ENCODE peak calls at places on chromosomes 16 and 17, in seven cellular contexts. V is hepatocyte, I is dorsolateral prefrontal cortex, O is fibroblast of lung, R is PC-3, K is keratinocyte, P is left lung. J is an unnamed sample.

GRCh38 chr16:51549836-51550235 is 398.8 kb upstream of the SALL1 start:
- DNase-seq in V (no peak), I (no peak), O (peak; percentile 52), R (no peak), K (no peak), P (no peak), J (no peak)

GRCh38 chr16:3029499-3030127 is 5.8 kb downstream of the THOC6 start:
- DNase-seq in V (peak; percentile 10), I (no peak), O (peak; percentile 36), R (no peak), K (no peak), P (no peak), J (no peak)

GRCh38 chr16:58196898-58197313 is 1.0 kb downstream of the CSNK2A2 start:
- DNase-seq in V (peak; percentile 7), I (no peak), O (peak; percentile 55), R (no peak), K (no peak), P (no peak), J (no peak)

GRCh38 chr17:7992924-7993323 is 9.5 kb upstream of the GUCY2D start:
- DNase-seq in V (no peak), I (no peak), O (no peak), R (no peak), K (no peak), P (no peak), J (peak; percentile 48)

GRCh38 chr17:79633937-79634813 is 23.3 kb upstream of the RBFOX3 start:
- DNase-seq in V (no peak), I (peak; percentile 0), O (no peak), R (no peak), K (no peak), P (peak; percentile 12), J (no peak)

GRCh38 chr17:55909776-55910175 is 158.9 kb downstream of the PCTP start:
- DNase-seq in V (no peak), I (no peak), O (no peak), R (no peak), K (no peak), P (no peak), J (no peak)

GRCh38 chr17:74770498-74771318 is 5.4 kb downstream of the NAT9 start:
- DNase-seq in V (peak; percentile 87), I (peak; percentile 91), O (no peak), R (peak; percentile 75), K (no peak), P (no peak), J (peak; percentile 90)

GRCh38 chr16:14301150-14302030 is 230.3 kb downstream of the MRTFB start:
- DNase-seq in V (peak; percentile 28), I (no peak), O (no peak), R (peak; percentile 18), K (no peak), P (peak; percentile 44), J (no peak)

GRCh38 chr17:74417178-74418045 is 14.5 kb upstream of the GPRC5C start:
- DNase-seq in V (peak; percentile 68), I (no peak), O (peak; percentile 73), R (peak; percentile 98), K (no peak), P (no peak), J (peak; percentile 94)

GRCh38 chr17:67492824-67493490 is 115.9 kb downstream of the PITPNC1 start:
- DNase-seq in V (no peak), I (no peak), O (peak; percentile 56), R (no peak), K (no peak), P (no peak), J (no peak)

GRCh38 chr17:8038954-8039610 is at the start of gene ALOX15B:
- DNase-seq in V (peak; percentile 48), I (no peak), O (no peak), R (no peak), K (no peak), P (peak; percentile 68), J (peak; percentile 20)

GRCh38 chr16:56384074-56384721 is 41.1 kb downstream of the AMFR start:
- DNase-seq in V (no peak), I (no peak), O (no peak), R (no peak), K (no peak), P (no peak), J (no peak)

GRCh38 chr17:45995617-45996270 is 3.3 kb upstream of the STH start:
- DNase-seq in V (no peak), I (no peak), O (no peak), R (no peak), K (no peak), P (no peak), J (no peak)

GRCh38 chr16:12063435-12063834 is 86.9 kb downstream of the SNX29 start:
- DNase-seq in V (no peak), I (no peak), O (no peak), R (no peak), K (no peak), P (peak; percentile 30), J (no peak)

GRCh38 chr17:12665263-12666210 is at the start of gene MYOCD:
- DNase-seq in V (peak; percentile 63), I (no peak), O (peak; percentile 42), R (no peak), K (no peak), P (no peak), J (no peak)

GRCh38 chr17:61414141-61414935 is 14.7 kb downstream of the TBX2 start:
- DNase-seq in V (no peak), I (no peak), O (no peak), R (peak; percentile 34), K (no peak), P (peak; percentile 46), J (no peak)

GRCh38 chr17:66276328-66276937 is 26.0 kb upstream of the PRKCA start:
- DNase-seq in V (no peak), I (no peak), O (peak; percentile 70), R (no peak), K (no peak), P (no peak), J (peak; percentile 19)

GRCh38 chr16:62711797-62712196 is 675.6 kb upstream of the CDH8 start:
- DNase-seq in V (no peak), I (no peak), O (no peak), R (no peak), K (no peak), P (no peak), J (no peak)

GRCh38 chr16:85385463-85386331 is 227.4 kb upstream of the GSE1 start:
- DNase-seq in V (no peak), I (peak; percentile 2), O (no peak), R (no peak), K (no peak), P (peak; percentile 33), J (no peak)

GRCh38 chr17:36188891-36189306 is 7.7 kb downstream of the CCL3L1 start:
- DNase-seq in V (no peak), I (no peak), O (no peak), R (no peak), K (no peak), P (no peak), J (peak; percentile 49)

GRCh38 chr16:89657442-89658220 is at the start of the genes CHMP1A and SPATA33:
- DNase-seq in V (peak; percentile 95), I (peak; percentile 90), O (peak; percentile 72), R (peak; percentile 83), K (peak; percentile 46), P (peak; percentile 89), J (peak; percentile 81)

GRCh38 chr16:24834459-24835335 is 11.1 kb upstream of the SLC5A11 start:
- DNase-seq in V (peak; percentile 73), I (no peak), O (peak; percentile 19), R (peak; percentile 63), K (no peak), P (no peak), J (peak; percentile 88)

DNA sequence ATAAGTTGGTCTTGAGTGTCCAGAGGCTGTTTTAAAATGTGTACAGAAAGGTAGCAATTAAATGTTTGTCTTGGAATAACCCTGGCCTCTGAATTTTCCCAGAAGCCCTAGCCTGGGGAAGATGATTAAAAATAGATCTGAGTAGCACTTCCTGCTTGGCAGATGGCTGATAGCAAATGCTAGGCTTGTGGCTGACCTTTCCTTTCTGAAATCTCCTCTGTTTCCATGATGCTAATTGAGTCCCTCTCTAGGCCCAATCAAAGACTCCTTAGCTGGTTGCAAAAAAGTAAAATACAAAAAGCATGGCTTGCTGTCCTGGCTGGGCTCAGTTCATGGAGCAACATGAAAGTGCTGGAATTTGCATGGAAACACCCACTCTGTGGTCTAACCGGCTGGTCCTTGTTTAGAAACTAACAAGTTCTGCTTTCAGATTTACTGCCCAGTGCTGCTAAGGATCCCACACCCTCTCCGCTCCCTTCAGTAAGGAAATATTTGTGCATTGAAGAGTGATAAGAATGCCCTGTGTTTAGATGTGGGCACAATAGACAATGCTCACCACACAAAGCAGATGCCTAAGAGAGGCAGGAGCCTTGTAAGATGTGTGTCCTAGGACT is 40.8 kb downstream of the YPEL2 start:
- DNase-seq in V (peak; percentile 50), I (no peak), O (peak; percentile 84), R (no peak), K (no peak), P (no peak), J (peak; percentile 45)
- H3K4me3 ChIP-seq in V (no peak overlapping the region), I (no peak overlapping the region), O (no peak overlapping the region), R (no peak overlapping the region), K (no peak overlapping the region), P (no peak overlapping the region), J (no peak overlapping the region)

GRCh38 chr17:48441862-48442261 is 11.8 kb upstream of the SKAP1 start:
- DNase-seq in V (no peak), I (no peak), O (no peak), R (no peak), K (no peak), P (no peak), J (no peak)
- H3K27me3 ChIP-seq in V (no peaks in the 10 kb centered on the region), I (peaks cover 21% of the 10 kb centered on the region), O (peaks cover 4% of the 10 kb centered on the region), R (no peaks in the 10 kb centered on the region), K (peaks cover 3% of the 10 kb centered on the region), P (no peaks in the 10 kb centered on the region), J (no peaks in the 10 kb centered on the region)

DNA sequence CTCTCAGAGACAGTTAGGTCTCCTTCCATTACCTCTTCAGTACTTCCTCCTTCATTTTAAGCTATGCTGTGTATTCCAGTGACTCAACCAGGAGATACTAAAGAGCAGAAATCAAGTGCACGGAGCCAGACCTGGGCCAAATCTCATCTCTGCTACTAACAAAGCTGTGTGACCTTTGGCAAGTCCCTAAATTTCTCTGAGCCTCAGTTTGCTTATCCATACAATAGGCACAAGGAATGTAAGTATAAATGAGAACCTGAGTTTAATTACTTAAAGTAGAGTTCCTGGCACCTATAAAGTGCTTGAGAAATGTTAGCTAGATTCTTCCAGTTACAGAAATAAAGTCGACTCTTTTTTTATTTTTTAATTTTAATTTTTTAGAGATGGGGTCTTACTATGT is 8.5 kb downstream of the PECAM1 start:
- DNase-seq in V (no peak), I (no peak), O (no peak), R (no peak), K (no peak), P (no peak), J (no peak)
- H3K4me3 ChIP-seq in V (no peak overlapping the region), I (no peak overlapping the region), O (no peak overlapping the region), R (no peak overlapping the region), K (no peak overlapping the region), P (no peak overlapping the region), J (no peak overlapping the region)

DNA sequence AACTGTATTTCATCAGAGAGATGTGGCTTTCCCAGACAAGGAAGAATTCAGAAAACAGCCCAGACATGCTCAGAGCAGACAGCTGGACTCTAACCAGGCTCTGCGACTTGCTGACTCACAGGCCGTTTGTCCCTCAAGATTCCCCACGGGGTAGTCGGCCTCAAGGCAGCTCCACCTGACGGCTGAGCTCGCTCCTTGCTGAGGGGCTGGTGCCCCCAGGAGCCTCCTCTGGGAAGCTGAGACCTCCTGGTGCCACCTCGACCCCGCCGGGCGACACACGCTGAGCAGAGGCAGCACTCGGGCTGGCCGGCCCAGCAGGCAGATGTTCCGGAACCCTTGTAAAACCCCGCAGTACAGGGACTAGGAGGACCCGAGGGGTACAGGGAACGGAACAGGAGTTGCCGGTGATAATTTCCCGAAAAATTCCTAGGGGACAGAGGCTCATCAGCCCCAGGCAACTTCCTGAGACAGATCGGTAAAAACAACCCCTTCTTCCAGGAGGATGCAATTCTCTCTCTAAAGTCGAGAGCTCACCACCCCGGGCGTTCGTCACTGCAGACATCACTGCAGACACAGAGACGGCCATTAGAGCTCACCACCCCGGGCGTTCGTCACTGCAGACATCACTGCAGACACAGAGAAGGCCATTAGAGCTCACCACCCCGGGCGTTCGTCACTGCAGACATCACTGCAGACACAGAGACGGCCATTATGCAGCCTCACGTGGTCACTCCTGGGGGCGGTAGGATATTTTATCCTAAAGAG is 19.9 kb downstream of the RPH3AL start:
- DNase-seq in V (no peak), I (no peak), O (peak; percentile 57), R (no peak), K (no peak), P (no peak), J (no peak)
- H3K27me3 ChIP-seq in V (no peaks in the 10 kb centered on the region), I (no peaks in the 10 kb centered on the region), O (no peaks in the 10 kb centered on the region), R (no peaks in the 10 kb centered on the region), K (peaks cover 18% of the 10 kb centered on the region), P (no peaks in the 10 kb centered on the region), J (no peaks in the 10 kb centered on the region)

J was measured in small intestine.